ENCODE peak calls at places on chromosome 17, in seven cellular contexts. Q, I, D, F, G, V and O are unnamed samples.

GRCh38 chr17:75270218-75270965 is 639 bp downstream of the MIF4GD start:
- DNase-seq in Q (peak), I (peak), D (peak), F (peak), G (peak), V (peak), O (peak)

GRCh38 chr17:57040571-57040970 is 44.5 kb upstream of the AKAP1 start:
- DNase-seq in Q (no peak), I (no peak), D (no peak), F (no peak), G (no peak), V (peak), O (no peak)

GRCh38 chr17:32019228-32019627 is 12.0 kb downstream of the LRRC37B start:
- DNase-seq in Q (no peak), I (no peak), D (no peak), F (no peak), G (no peak), V (no peak), O (no peak)

GRCh38 chr17:67180275-67180674 is 64.7 kb downstream of the HELZ start:
- DNase-seq in Q (peak), I (no peak), D (no peak), F (no peak), G (no peak), V (no peak), O (no peak)

GRCh38 chr17:41403409-41404023 is 6.1 kb upstream of the KRT31 start:
- DNase-seq in Q (no peak), I (no peak), D (no peak), F (no peak), G (no peak), V (no peak), O (no peak)

GRCh38 chr17:60311186-60311585 is 80.7 kb downstream of the USP32 start:
- DNase-seq in Q (no peak), I (no peak), D (no peak), F (peak), G (no peak), V (no peak), O (no peak)

GRCh38 chr17:68383443-68384321 is 73.6 kb downstream of the WIPI1 start:
- DNase-seq in Q (peak), I (no peak), D (peak), F (peak), G (no peak), V (peak), O (no peak)

GRCh38 chr17:74729866-74730265 is 7.2 kb upstream of the RAB37 start:
- DNase-seq in Q (no peak), I (no peak), D (no peak), F (no peak), G (no peak), V (no peak), O (no peak)

GRCh38 chr17:31397256-31397939 is 5.9 kb downstream of the RAB11FIP4 start:
- DNase-seq in Q (no peak), I (no peak), D (peak), F (no peak), G (no peak), V (no peak), O (peak)

GRCh38 chr17:4502466-4503154 is 3.9 kb downstream of the SPNS2 start:
- DNase-seq in Q (no peak), I (no peak), D (no peak), F (no peak), G (no peak), V (no peak), O (no peak)

GRCh38 chr17:34736611-34737010 is 157.2 kb downstream of the TMEM132E start:
- DNase-seq in Q (no peak), I (no peak), D (no peak), F (no peak), G (no peak), V (no peak), O (no peak)

GRCh38 chr17:44935116-44935515 is 12.5 kb downstream of the KIF18B start:
- DNase-seq in Q (no peak), I (no peak), D (peak), F (no peak), G (no peak), V (no peak), O (no peak)

GRCh38 chr17:76278952-76279741 is 14.0 kb downstream of the UBALD2 start:
- DNase-seq in Q (peak), I (peak), D (peak), F (peak), G (peak), V (peak), O (peak)

DNA sequence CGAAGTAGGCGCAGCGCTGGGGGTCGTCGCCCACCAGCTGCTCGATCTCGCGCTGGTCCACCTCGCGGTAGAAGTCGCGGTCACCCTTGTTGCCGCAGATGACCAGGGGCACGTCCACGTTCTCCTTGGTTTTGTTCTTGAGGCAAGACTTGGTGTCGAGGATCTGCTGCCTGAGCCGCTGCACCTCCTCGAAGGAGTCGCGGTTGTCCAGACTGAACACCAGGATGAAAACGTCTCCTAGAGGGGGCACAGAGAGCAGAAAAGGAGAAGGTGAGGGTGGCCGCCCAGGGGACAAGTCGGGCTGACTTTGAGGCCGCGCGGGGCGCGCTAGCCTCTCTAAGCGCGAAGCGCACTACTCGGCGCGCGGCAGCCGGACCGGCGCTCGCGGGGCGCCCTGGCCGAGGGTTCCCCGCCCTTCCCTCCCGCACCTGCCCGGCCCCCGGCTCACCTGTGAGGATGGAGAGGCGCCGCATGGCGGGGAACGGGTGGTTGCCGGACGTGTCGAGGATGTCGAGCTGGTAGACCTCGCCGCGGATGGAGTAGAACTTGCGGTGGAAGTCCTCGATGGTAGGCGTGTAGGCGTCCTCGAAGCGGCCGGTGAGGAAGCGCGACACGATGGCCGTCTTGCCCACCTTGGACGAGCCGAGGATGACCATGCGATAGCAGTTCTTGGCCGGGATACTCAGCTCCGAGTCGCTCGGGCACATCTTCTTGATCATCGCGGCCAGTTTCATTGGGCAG is 577 bp downstream of the RASD1 start:
- DNase-seq in Q (no peak), I (peak), D (no peak), F (peak), G (peak), V (peak), O (no peak)
- H2BK5ac ChIP-seq in Q (no peak), I (no peak), D (no peak), F (no peak), G (no peak), V (no peak), O (no peak)

GRCh38 chr17:15350777-15351486 is 9.5 kb upstream of the TEKT3 start:
- DNase-seq in Q (peak), I (no peak), D (no peak), F (no peak), G (no peak), V (peak), O (no peak)
- H2BK5ac ChIP-seq in Q (no peak), I (no peak), D (no peak), F (no peak), G (no peak), V (peak), O (no peak)

GRCh38 chr17:39867084-39867890 is 715 bp upstream of the ZPBP2 start:
- DNase-seq in Q (no peak), I (no peak), D (no peak), F (no peak), G (no peak), V (no peak), O (no peak)
- H2BK5ac ChIP-seq in Q (no peak), I (no peak), D (no peak), F (no peak), G (no peak), V (no peak), O (no peak)

GRCh38 chr17:49465352-49465751 is 29.7 kb upstream of the NGFR start:
- DNase-seq in Q (no peak), I (no peak), D (no peak), F (no peak), G (no peak), V (no peak), O (no peak)
- H2BK5ac ChIP-seq in Q (no peak), I (no peak), D (no peak), F (no peak), G (no peak), V (no peak), O (no peak)

DNA sequence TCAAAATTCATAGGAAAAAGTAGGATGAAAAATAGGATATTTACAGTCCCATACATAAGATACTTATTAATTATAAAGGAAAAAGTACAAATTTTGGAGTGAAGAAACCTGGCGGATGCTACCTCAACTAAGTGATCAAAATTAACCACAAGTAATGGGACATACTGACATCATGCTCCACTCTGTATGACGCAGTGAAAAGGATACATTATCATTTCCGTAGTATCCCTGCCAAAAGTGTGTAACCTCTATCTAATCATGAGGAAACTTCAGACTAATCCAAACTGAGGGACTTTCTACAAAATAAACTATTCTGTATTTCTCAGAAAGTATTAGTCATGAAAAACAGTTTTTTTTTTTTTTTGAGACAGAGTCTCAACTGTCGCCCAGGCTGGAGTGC is 60.5 kb downstream of the TRIM37 start:
- DNase-seq in Q (no peak), I (no peak), D (no peak), F (peak), G (no peak), V (no peak), O (no peak)
- H2BK5ac ChIP-seq in Q (no peak), I (no peak), D (no peak), F (no peak), G (no peak), V (no peak), O (no peak)

GRCh38 chr17:27893834-27894503 is 804 bp upstream of the LYRM9 start:
- DNase-seq in Q (no peak), I (no peak), D (no peak), F (no peak), G (no peak), V (no peak), O (no peak)
- H2BK5ac ChIP-seq in Q (no peak), I (no peak), D (no peak), F (no peak), G (no peak), V (no peak), O (no peak)

DNA sequence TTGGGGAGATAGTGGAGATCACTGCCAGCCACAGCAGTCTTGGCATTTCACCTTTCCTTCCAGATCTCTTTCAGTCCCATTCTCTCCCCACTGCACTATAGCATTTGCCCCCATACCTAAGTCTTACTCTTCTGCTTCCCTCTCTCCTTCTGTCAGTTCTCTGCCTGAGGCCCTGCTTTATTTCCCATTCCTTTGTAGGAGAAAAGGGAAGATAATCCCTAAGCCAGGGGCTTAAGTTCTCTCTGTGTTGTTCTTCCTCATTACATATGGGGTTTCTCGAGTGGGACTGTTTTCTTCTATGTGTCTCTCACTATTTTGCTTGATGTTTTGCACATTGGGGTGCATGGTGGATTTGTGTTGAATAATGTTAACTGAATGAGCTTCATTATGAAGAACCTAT is 6.4 kb downstream of the KDM6B start:
- DNase-seq in Q (no peak), I (no peak), D (no peak), F (no peak), G (no peak), V (no peak), O (no peak)
- H2BK5ac ChIP-seq in Q (no peak), I (no peak), D (no peak), F (no peak), G (no peak), V (no peak), O (no peak)

GRCh38 chr17:29364691-29365090 is 25.5 kb upstream of the TAOK1 start:
- DNase-seq in Q (no peak), I (no peak), D (no peak), F (no peak), G (no peak), V (peak), O (no peak)
- H2BK5ac ChIP-seq in Q (no peak), I (no peak), D (no peak), F (no peak), G (no peak), V (no peak), O (no peak)

DNA sequence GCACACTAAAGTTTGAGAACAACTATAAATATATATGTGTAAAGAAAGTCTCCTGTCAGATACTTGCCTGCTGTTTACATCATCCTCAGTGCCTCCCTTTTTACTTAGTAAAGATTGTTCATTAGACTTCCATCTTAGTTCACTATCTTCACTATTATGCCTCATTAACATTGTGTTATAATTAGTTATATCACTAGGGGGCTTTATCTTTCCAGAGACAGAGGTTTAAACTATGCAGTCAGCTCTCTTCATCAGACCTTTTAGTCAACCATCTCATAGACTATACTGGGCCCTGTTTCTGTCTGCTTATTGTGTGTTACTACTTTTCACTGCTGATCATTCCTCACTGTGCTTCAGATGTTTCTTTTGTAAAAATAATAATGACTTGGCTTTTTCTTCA is 630.8 kb upstream of the KIF2B start:
- DNase-seq in Q (no peak), I (no peak), D (no peak), F (no peak), G (no peak), V (no peak), O (no peak)
- H2BK5ac ChIP-seq in Q (no peak), I (no peak), D (no peak), F (no peak), G (no peak), V (no peak), O (no peak)

GRCh38 chr17:79607941-79608728 is 2.7 kb downstream of the RBFOX3 start:
- DNase-seq in Q (peak), I (peak), D (peak), F (no peak), G (peak), V (peak), O (peak)
- H2BK5ac ChIP-seq in Q (no peak), I (no peak), D (no peak), F (no peak), G (no peak), V (no peak), O (no peak)